ENCODE peak calls at places on chromosomes 3 and 15, in ten cellular contexts. F, P, W, O, T, M, K, D, L and C are unnamed samples.

GRCh38 chr15:55289011-55289572 is 521 bp downstream of the RAB27A start:
- DNase-seq in K (no peak), M (peak; percentile 36), F (peak; percentile 31), L (peak; percentile 66), O (peak; percentile 40), W (peak; percentile 76), T (peak; percentile 45), P (no peak), D (peak; percentile 47), C (no peak)

GRCh38 chr3:130894130-130894872 is 417 bp downstream of the ATP2C1 start:
- DNase-seq in P (peak; percentile 67), D (peak; percentile 40), F (peak; percentile 9), M (peak; percentile 46), L (peak; percentile 76), K (no peak), T (no peak), O (peak; percentile 36), W (peak; percentile 23), C (no peak)

GRCh38 chr15:31598620-31599019 is 272.0 kb downstream of the KLF13 start:
- DNase-seq in T (no peak), F (peak; percentile 68), D (peak; percentile 91), M (peak; percentile 24), P (no peak), L (no peak), K (no peak), W (peak; percentile 4), O (no peak), C (no peak)

GRCh38 chr15:75053748-75054125 is 30.3 kb downstream of the PPCDC start:
- DNase-seq in T (no peak), K (no peak), M (no peak), P (no peak), D (no peak), F (no peak), L (no peak), W (no peak), O (no peak), C (no peak)

GRCh38 chr3:183114374-183114773 is 15.1 kb upstream of the MCCC1 start:
- DNase-seq in F (no peak), P (no peak), W (no peak), L (no peak), K (no peak), T (no peak), D (no peak), O (no peak), M (no peak), C (no peak)

GRCh38 chr15:49383266-49383665 is 39.8 kb upstream of the FGF7 start:
- DNase-seq in P (no peak), O (no peak), W (peak; percentile 40), T (no peak), L (no peak), M (no peak), F (no peak), D (no peak), K (no peak), C (peak; percentile 19)

GRCh38 chr3:182382112-182382857 is 411.0 kb upstream of the ATP11B start:
- DNase-seq in F (no peak), D (no peak), T (no peak), M (no peak), L (no peak), K (no peak), O (no peak), W (no peak), P (no peak), C (no peak)

GRCh38 chr15:78644979-78645378 is 4.0 kb upstream of the CHRNB4 start:
- DNase-seq in K (no peak), M (no peak), W (no peak), O (no peak), D (no peak), F (no peak), L (no peak), T (no peak), P (no peak), C (no peak)

GRCh38 chr3:62186967-62187366 is 186.4 kb downstream of the FEZF2 start:
- DNase-seq in W (peak; percentile 49), D (no peak), O (no peak), K (no peak), F (no peak), P (peak; percentile 36), T (peak; percentile 28), L (no peak), M (no peak), C (no peak)

GRCh38 chr3:150786791-150787190 is 23.8 kb upstream of the SIAH2 start:
- DNase-seq in F (no peak), M (no peak), D (no peak), L (peak; percentile 80), W (no peak), K (no peak), P (no peak), T (no peak), O (no peak), C (no peak)

GRCh38 chr3:71672302-71672701 is 52.9 kb downstream of the EIF4E3 start:
- DNase-seq in K (no peak), D (no peak), L (no peak), M (no peak), T (no peak), F (no peak), P (no peak), O (no peak), W (no peak), C (no peak)

GRCh38 chr3:57582470-57583168 is 14.5 kb downstream of the ARF4 start:
- DNase-seq in P (no peak), F (no peak), O (no peak), K (no peak), D (peak; percentile 48), L (peak; percentile 43), M (no peak), T (peak; percentile 24), W (peak; percentile 30), C (no peak)

GRCh38 chr3:132953683-132954082 is 84.5 kb upstream of the TMEM108 start:
- DNase-seq in O (no peak), L (no peak), F (no peak), W (no peak), K (no peak), M (no peak), T (no peak), D (no peak), P (no peak), C (no peak)

GRCh38 chr3:38479431-38480092 is 16.6 kb upstream of the EXOG start:
- DNase-seq in P (peak; percentile 63), K (no peak), W (peak; percentile 80), D (peak; percentile 53), T (peak; percentile 64), F (no peak), O (peak; percentile 82), L (peak; percentile 48), M (peak; percentile 49), C (no peak)

GRCh38 chr3:4710191-4710590 is 217.0 kb downstream of the ITPR1 start:
- DNase-seq in T (no peak), W (no peak), P (no peak), K (no peak), M (no peak), D (no peak), L (no peak), O (no peak), F (no peak), C (no peak)

GRCh38 chr3:141844812-141845211 is 31.6 kb upstream of the ATP1B3 start:
- DNase-seq in P (no peak), M (no peak), O (no peak), K (no peak), F (no peak), D (no peak), L (no peak), W (no peak), T (no peak), C (no peak)

GRCh38 chr3:86562095-86562494 is 428.9 kb downstream of the VGLL3 start:
- DNase-seq in O (no peak), M (no peak), P (no peak), T (no peak), F (no peak), W (no peak), K (no peak), L (no peak), D (no peak), C (no peak)

GRCh38 chr3:186198442-186198841 is 89.6 kb upstream of the ETV5 start:
- DNase-seq in T (no peak), W (no peak), P (no peak), D (no peak), O (no peak), F (no peak), M (no peak), K (no peak), L (no peak), C (no peak)